ENCODE peak calls at places on chromosomes 1 and 21, in eight cellular contexts. S is T-cell, T is GM12892, X is NCI-H510A treated with DMSO at 0.1 percent for 48 hours, V is AG04450, C is left ventricle myocardium superior, R is pons, N is amniotic epithelial cell. H is an unnamed sample.

GRCh38 chr1:1144122-1144842 is 28.4 kb upstream of the C1orf159 start:
- DNase-seq in N (no peak), T (peak), V (no peak), X (peak), S (peak), R (no peak), C (no peak), H (peak)

GRCh38 chr1:204286323-204286714 is 72.5 kb upstream of the GOLT1A start:
- DNase-seq in N (no peak), C (no peak), V (no peak), S (no peak), R (no peak), X (peak), T (no peak), H (no peak)

GRCh38 chr1:63688302-63688701 is 85.5 kb upstream of the ROR1 start:
- DNase-seq in X (no peak), R (no peak), V (no peak), C (no peak), S (no peak), T (no peak), N (peak), H (no peak)

GRCh38 chr1:184622136-184622823 is 132.4 kb downstream of the EDEM3 start:
- DNase-seq in T (no peak), X (peak), C (peak), R (no peak), N (peak), S (no peak), V (peak), H (no peak)

GRCh38 chr1:156368889-156369684 is at the start of gene RHBG:
- DNase-seq in X (peak), C (peak), N (no peak), S (peak), V (no peak), R (no peak), T (peak), H (no peak)

GRCh38 chr21:25370311-25370744 is 237.0 kb downstream of the MRPL39 start:
- DNase-seq in V (peak), N (peak), X (no peak), S (no peak), C (no peak), T (no peak), R (no peak), H (no peak)

GRCh38 chr1:230643887-230644286 is 1.6 kb downstream of the COG2 start:
- DNase-seq in X (no peak), C (no peak), R (no peak), S (no peak), N (peak), V (peak), T (no peak), H (no peak)

GRCh38 chr1:7539772-7540175 is 231.3 kb upstream of the VAMP3 start:
- DNase-seq in X (peak), T (no peak), R (peak), N (peak), V (no peak), S (no peak), C (peak), H (no peak)

GRCh38 chr1:89736937-89737733 is 83.7 kb upstream of the LRRC8D start:
- DNase-seq in R (no peak), N (no peak), S (no peak), C (no peak), T (no peak), V (no peak), X (peak), H (no peak)

GRCh38 chr1:206734499-206735142 is 36.0 kb upstream of the IL19 start:
- DNase-seq in R (no peak), N (peak), S (peak), X (peak), T (peak), C (peak), V (no peak), H (peak)

GRCh38 chr21:46556802-46557201 is 48.1 kb downstream of the S100B start:
- DNase-seq in V (no peak), N (no peak), C (no peak), R (no peak), S (no peak), T (no peak), X (no peak), H (no peak)

GRCh38 chr1:234833646-234834045 is 223.7 kb upstream of the IRF2BP2 start:
- DNase-seq in T (no peak), C (no peak), X (no peak), N (no peak), V (no peak), R (no peak), S (no peak), H (no peak)

GRCh38 chr21:38531610-38532009 is 33.3 kb upstream of the ERG start:
- DNase-seq in N (no peak), X (no peak), R (no peak), C (no peak), S (no peak), V (no peak), T (no peak), H (no peak)

GRCh38 chr21:34912022-34912933 is 136.8 kb downstream of the RUNX1 start:
- DNase-seq in S (no peak), X (no peak), T (no peak), V (no peak), N (no peak), C (no peak), R (no peak), H (no peak)

GRCh38 chr1:24374891-24375786 is 38.4 kb downstream of the STPG1 start:
- DNase-seq in R (no peak), N (no peak), T (no peak), C (no peak), V (no peak), X (no peak), S (no peak), H (no peak)

GRCh38 chr1:162568802-162569201 is 7.3 kb downstream of the UAP1 start:
- DNase-seq in R (no peak), N (no peak), X (no peak), V (no peak), T (no peak), S (no peak), C (no peak), H (no peak)

GRCh38 chr21:22224261-22224660 is 1226.1 kb downstream of the NCAM2 start:
- DNase-seq in V (no peak), C (no peak), S (no peak), R (no peak), N (no peak), X (no peak), T (no peak), H (no peak)

GRCh38 chr1:110319332-110320167 is 19.6 kb upstream of the RBM15 start:
- DNase-seq in C (no peak), N (peak), T (no peak), X (peak), V (no peak), S (no peak), R (no peak), H (no peak)

GRCh38 chr1:54304518-54304917 is 101.7 kb downstream of the SSBP3 start:
- DNase-seq in S (no peak), T (no peak), X (no peak), C (no peak), R (no peak), N (no peak), V (no peak), H (no peak)

GRCh38 chr1:185054365-185055060 is 9.2 kb downstream of the RNF2 start:
- DNase-seq in V (no peak), R (no peak), N (no peak), X (no peak), T (no peak), C (no peak), S (no peak), H (no peak)

GRCh38 chr1:61143821-61144220 is 61.5 kb downstream of the NFIA start:
- DNase-seq in R (no peak), N (no peak), X (no peak), T (no peak), C (no peak), S (no peak), V (no peak), H (no peak)

GRCh38 chr21:27104749-27105439 is 138.0 kb upstream of the ADAMTS5 start:
- DNase-seq in C (no peak), R (no peak), T (no peak), N (peak), S (no peak), V (no peak), X (no peak), H (no peak)

GRCh38 chr1:29282924-29283803 is 46.8 kb downstream of the PTPRU start:
- DNase-seq in C (no peak), X (no peak), T (no peak), S (no peak), R (no peak), N (peak), V (no peak), H (peak)

GRCh38 chr21:46155514-46156377 is at the start of gene FTCD:
- DNase-seq in R (no peak), T (no peak), N (no peak), V (no peak), C (peak), X (no peak), S (no peak), H (no peak)

GRCh38 chr1:25563330-25564215 is 20.2 kb downstream of the LDLRAP1 start:
- DNase-seq in T (no peak), N (no peak), V (no peak), C (no peak), R (peak), S (no peak), X (no peak), H (peak)

GRCh38 chr1:224632381-224632871 is 16.3 kb downstream of the CNIH3 start:
- DNase-seq in S (no peak), V (peak), X (no peak), N (peak), T (no peak), R (no peak), C (no peak), H (no peak)

GRCh38 chr1:116020668-116021272 is 44.5 kb downstream of the SLC22A15 start:
- DNase-seq in V (no peak), S (peak), X (peak), T (peak), R (peak), N (peak), C (peak), H (peak)

GRCh38 chr1:53135735-53136114 is 6.7 kb downstream of the SLC1A7 start:
- DNase-seq in X (no peak), R (no peak), N (peak), S (peak), C (no peak), T (no peak), V (peak), H (peak)

GRCh38 chr1:214864896-214865688 is 217.4 kb upstream of the KCNK2 start:
- DNase-seq in X (no peak), R (no peak), V (peak), N (peak), T (no peak), C (no peak), S (no peak), H (no peak)

GRCh38 chr1:208006258-208006920 is 95.5 kb upstream of the CD34 start:
- DNase-seq in C (no peak), R (no peak), V (no peak), T (no peak), N (peak), X (no peak), S (no peak), H (no peak)

H was measured in CD4-positive, CD25-positive, alpha-beta regulatory T cell.